ENCODE peak calls at places on chromosomes 11 and 22, in five cellular contexts. I is tibial nerve, D is progenitor cell of endocrine pancreas, K is A549, P is activated B cell treated with CpG ODN at 0.5 μM for 24 hours. H is an unnamed sample.

GRCh38 chr11:131530411-131530810 is 160.0 kb downstream of the NTM start:
- DNase-seq in I (no peak), D (no peak), K (no peak), P (no peak), H (no peak)

GRCh38 chr11:73478737-73479347 is 102.6 kb downstream of the RELT start:
- DNase-seq in I (no peak), D (no peak), K (peak; percentile 61), P (no peak), H (no peak)

GRCh38 chr11:4060182-4060923 is 34.2 kb upstream of the RRM1 start:
- DNase-seq in I (no peak), D (no peak), K (no peak), P (no peak), H (no peak)

GRCh38 chr11:762421-763072 is 14.7 kb downstream of the GATD1 start:
- DNase-seq in I (no peak), D (no peak), K (peak; percentile 83), P (no peak), H (no peak)

GRCh38 chr11:28679795-28680194 is 571.6 kb downstream of the METTL15 start:
- DNase-seq in I (no peak), D (no peak), K (no peak), P (no peak), H (no peak)

GRCh38 chr11:117172678-117173421 is 5.7 kb upstream of the SIDT2 start:
- DNase-seq in I (no peak), D (no peak), K (no peak), P (no peak), H (no peak)

GRCh38 chr11:70091651-70092050 is 13.5 kb downstream of the ANO1 start:
- DNase-seq in I (no peak), D (no peak), K (no peak), P (no peak), H (no peak)

GRCh38 chr22:42324991-42325710 is 54.7 kb upstream of the TCF20 start:
- DNase-seq in I (no peak), D (no peak), K (no peak), P (no peak), H (no peak)

GRCh38 chr11:1772270-1773130 is 8.8 kb upstream of the CTSD start:
- DNase-seq in I (no peak), D (no peak), K (peak; percentile 95), P (no peak), H (no peak)

GRCh38 chr11:100855466-100856067 is 168.5 kb downstream of the ARHGAP42 start:
- DNase-seq in I (no peak), D (no peak), K (peak; percentile 7), P (no peak), H (no peak)

GRCh38 chr22:43501951-43502874 is 90.4 kb downstream of the MPPED1 start:
- DNase-seq in I (no peak), D (no peak), K (no peak), P (no peak), H (no peak)

GRCh38 chr11:76564400-76564799 is 106.1 kb downstream of the LRRC32 start:
- DNase-seq in I (no peak), D (no peak), K (no peak), P (no peak), H (no peak)

GRCh38 chr11:43687120-43687791 is 6.7 kb downstream of the HSD17B12 start:
- DNase-seq in I (no peak), D (no peak), K (no peak), P (no peak), H (no peak)

GRCh38 chr11:27241316-27242122 is 121.5 kb downstream of the CCDC34 start:
- DNase-seq in I (no peak), D (no peak), K (no peak), P (no peak), H (no peak)

GRCh38 chr22:50314455-50315288 is 7.2 kb upstream of the PLXNB2 start:
- DNase-seq in I (no peak), D (no peak), K (no peak), P (peak; percentile 76), H (peak; percentile 91)

GRCh38 chr11:34174411-34175041 is 69.1 kb downstream of the NAT10 start:
- DNase-seq in I (peak; percentile 77), D (peak; percentile 77), K (peak; percentile 80), P (peak; percentile 75), H (peak; percentile 92)

GRCh38 chr11:34480339-34480738 is 33.3 kb downstream of the ELF5 start:
- DNase-seq in I (no peak), D (no peak), K (no peak), P (no peak), H (no peak)

GRCh38 chr11:69278091-69278867 is 15.7 kb upstream of the MYEOV start:
- DNase-seq in I (no peak), D (peak; percentile 37), K (no peak), P (no peak), H (no peak)

GRCh38 chr11:45180158-45180887 is 33.9 kb downstream of the PRDM11 start:
- DNase-seq in I (no peak), D (peak; percentile 56), K (peak; percentile 76), P (peak; percentile 26), H (no peak)

GRCh38 chr11:114091791-114092397 is 32.4 kb downstream of the ZBTB16 start:
- DNase-seq in I (no peak), D (peak; percentile 28), K (no peak), P (no peak), H (no peak)

GRCh38 chr11:47330002-47330911 is 22.2 kb downstream of the MYBPC3 start:
- DNase-seq in I (no peak), D (no peak), K (no peak), P (no peak), H (no peak)

GRCh38 chr11:45252134-45252856 is 33.8 kb downstream of the SYT13 start:
- DNase-seq in I (no peak), D (peak; percentile 76), K (peak; percentile 78), P (peak; percentile 22), H (peak; percentile 71)

GRCh38 chr11:73999581-74000306 is 9.1 kb downstream of the UCP3 start:
- DNase-seq in I (no peak), D (no peak), K (no peak), P (no peak), H (no peak)

GRCh38 chr11:122850076-122850631 is 11.9 kb downstream of the CRTAM start:
- DNase-seq in I (no peak), D (no peak), K (no peak), P (no peak), H (no peak)

GRCh38 chr11:130580372-130580771 is 131.9 kb downstream of the ADAMTS15 start:
- DNase-seq in I (no peak), D (no peak), K (peak; percentile 60), P (no peak), H (no peak)

GRCh38 chr11:18934195-18934808 is 4.9 kb downstream of the MRGPRX1 start:
- DNase-seq in I (no peak), D (no peak), K (no peak), P (no peak), H (no peak)

GRCh38 chr11:112903310-112903709 is 57.9 kb upstream of the NCAM1 start:
- DNase-seq in I (no peak), D (no peak), K (no peak), P (no peak), H (no peak)

GRCh38 chr11:48034926-48035876 is 54.8 kb downstream of the PTPRJ start:
- DNase-seq in I (peak; percentile 72), D (no peak), K (no peak), P (no peak), H (no peak)

GRCh38 chr11:47616726-47617416 is 22.7 kb upstream of the C1QTNF4 start:
- DNase-seq in I (peak; percentile 46), D (no peak), K (peak; percentile 37), P (no peak), H (peak; percentile 55)

GRCh38 chr11:69801513-69802335 is 17.5 kb downstream of the FGF3 start:
- DNase-seq in I (no peak), D (peak; percentile 70), K (no peak), P (peak; percentile 36), H (peak; percentile 76)

GRCh38 chr22:42905217-42905616 is 48.1 kb upstream of the ARFGAP3 start:
- DNase-seq in I (no peak), D (no peak), K (no peak), P (no peak), H (no peak)

GRCh38 chr11:12865871-12866595 is 143.1 kb upstream of the RASSF10 start:
- DNase-seq in I (no peak), D (no peak), K (no peak), P (no peak), H (no peak)

GRCh38 chr11:63919267-63920125 is 2.5 kb upstream of the RCOR2 start:
- DNase-seq in I (no peak), D (no peak), K (no peak), P (no peak), H (peak; percentile 37)

GRCh38 chr22:43110927-43111623 is 525 bp downstream of the BIK start:
- DNase-seq in I (no peak), D (no peak), K (no peak), P (peak; percentile 31), H (peak; percentile 60)

GRCh38 chr11:61671527-61671926 is 8.7 kb upstream of the DAGLA start:
- DNase-seq in I (no peak), D (no peak), K (peak; percentile 49), P (no peak), H (no peak)
- TF ChIP-seq CTCF in I (no peak), D (peak; percentile 51), K (peak; percentile 22), P (no peak), H (no peak)

GRCh38 chr11:120306519-120307242 is 18.4 kb upstream of the TLCD5 start:
- DNase-seq in I (no peak), D (no peak), K (peak; percentile 31), P (no peak), H (no peak)
- TF ChIP-seq CTCF in I (no peak), D (peak; percentile 40), K (no peak), P (no peak), H (no peak)

GRCh38 chr11:11571893-11572292 is 49.9 kb downstream of the GALNT18 start:
- DNase-seq in I (no peak), D (no peak), K (no peak), P (no peak), H (no peak)

GRCh38 chr11:11570823-11571222 is 51.0 kb downstream of the GALNT18 start:
- DNase-seq in I (no peak), D (no peak), K (no peak), P (no peak), H (no peak)

GRCh38 chr11:11568651-11569229 is 53.1 kb downstream of the GALNT18 start:
- DNase-seq in I (no peak), D (no peak), K (no peak), P (no peak), H (no peak)

GRCh38 chr11:11567862-11568650 is 53.7 kb downstream of the GALNT18 start:
- DNase-seq in I (no peak), D (no peak), K (no peak), P (no peak), H (no peak)

DNA sequence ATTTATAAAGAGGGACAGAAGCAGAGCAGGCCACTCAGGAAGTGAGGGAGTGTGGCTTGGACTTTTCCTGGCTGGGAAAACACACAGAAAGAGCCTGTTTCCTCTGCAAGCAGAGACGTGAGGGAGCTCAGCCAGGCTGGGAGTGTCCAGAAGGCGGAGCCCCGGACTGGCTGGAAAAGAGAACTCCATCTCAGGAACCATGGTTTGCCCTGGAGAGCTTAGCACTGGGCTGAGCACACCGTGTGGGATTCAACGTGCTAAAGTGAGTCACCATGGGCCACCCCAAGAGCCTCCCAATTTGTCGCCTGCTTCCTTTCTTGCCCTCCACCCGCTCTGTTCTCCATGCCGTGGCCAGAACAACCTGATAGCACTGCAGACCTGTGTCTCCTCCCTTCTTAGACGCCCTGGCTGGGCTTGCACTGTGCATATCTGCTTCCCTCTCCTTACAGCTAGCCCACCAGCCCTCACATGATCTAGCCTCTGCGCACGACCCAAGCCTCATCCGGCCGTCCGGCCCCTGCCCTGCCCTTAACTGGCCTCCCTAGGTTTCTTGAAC is 51.8 kb downstream of the GALNT18 start:
- DNase-seq in I (peak; percentile 28), D (no peak), K (no peak), P (no peak), H (no peak)
- TF ChIP-seq CTCF in I (no peak), D (no peak), K (no peak), P (no peak), H (no peak)

GRCh38 chr22:26047920-26048319 is 121.3 kb upstream of the SEZ6L start:
- DNase-seq in I (no peak), D (no peak), K (no peak), P (no peak), H (no peak)
- TF ChIP-seq CTCF in I (no peak), D (no peak), K (no peak), P (no peak), H (no peak)

H was measured in GM13976.